ENCODE peak calls at places on chromosomes 5 and 9, in four cellular contexts. S is neuronal stem cell, J is IMR-90, I is mesendoderm. F is an unnamed sample.
A peak's percentile ranks its signal among the peaks of the same experiment; 100 is the strongest.

GRCh38 chr5:106964102-106964501 is 706.6 kb downstream of the EFNA5 start:
- DNase-seq in I (no peak), J (no peak), S (no peak), F (no peak)

GRCh38 chr5:68965926-68966325 is 127.9 kb upstream of the SLC30A5 start:
- DNase-seq in J (no peak), I (no peak), S (no peak), F (no peak)

GRCh38 chr9:130999265-130999623 is 9.7 kb upstream of the LAMC3 start:
- DNase-seq in I (no peak), J (no peak), S (no peak), F (no peak)

GRCh38 chr5:83197326-83197725 is 120.0 kb downstream of the XRCC4 start:
- DNase-seq in J (no peak), I (no peak), S (no peak), F (no peak)

GRCh38 chr5:4206127-4206526 is 610.5 kb downstream of the IRX1 start:
- DNase-seq in S (no peak), I (peak; percentile 70), J (no peak), F (no peak)

GRCh38 chr9:135035781-135036760 is 51.4 kb upstream of the OLFM1 start:
- DNase-seq in S (no peak), I (no peak), J (no peak), F (peak; percentile 9)

GRCh38 chr9:93636667-93637066 is 60.3 kb downstream of the PHF2 start:
- DNase-seq in S (no peak), I (no peak), J (no peak), F (no peak)

GRCh38 chr5:71880531-71880930 is 161.5 kb downstream of the CARTPT start:
- DNase-seq in I (no peak), S (no peak), J (no peak), F (no peak)

GRCh38 chr9:75588808-75589207 is 301.7 kb upstream of the PCSK5 start:
- DNase-seq in J (no peak), I (peak; percentile 24), S (no peak), F (no peak)

GRCh38 chr5:4220016-4220415 is 624.4 kb downstream of the IRX1 start:
- DNase-seq in J (no peak), I (no peak), S (no peak), F (no peak)

GRCh38 chr5:54658014-54658413 is 140.5 kb downstream of the SNX18 start:
- DNase-seq in S (no peak), I (peak; percentile 45), J (peak; percentile 96), F (no peak)

GRCh38 chr5:10524376-10525123 is 39.3 kb upstream of the ANKRD33B start:
- DNase-seq in I (no peak), J (peak; percentile 97), S (no peak), F (no peak)

GRCh38 chr5:29720954-29721353 is 1472.5 kb upstream of the CDH6 start:
- DNase-seq in J (no peak), S (no peak), I (peak; percentile 1), F (no peak)

GRCh38 chr5:36739751-36740221 is 133.4 kb downstream of the SLC1A3 start:
- DNase-seq in S (peak; percentile 73), J (peak; percentile 69), I (peak; percentile 83), F (peak; percentile 82)

GRCh38 chr5:137365126-137365865 is 133.8 kb downstream of the SPOCK1 start:
- DNase-seq in I (no peak), J (no peak), S (no peak), F (no peak)

GRCh38 chr5:143401846-143402463 is 1.5 kb downstream of the NR3C1 start:
- DNase-seq in S (peak; percentile 9), J (peak; percentile 20), I (peak; percentile 59), F (no peak)

DNA sequence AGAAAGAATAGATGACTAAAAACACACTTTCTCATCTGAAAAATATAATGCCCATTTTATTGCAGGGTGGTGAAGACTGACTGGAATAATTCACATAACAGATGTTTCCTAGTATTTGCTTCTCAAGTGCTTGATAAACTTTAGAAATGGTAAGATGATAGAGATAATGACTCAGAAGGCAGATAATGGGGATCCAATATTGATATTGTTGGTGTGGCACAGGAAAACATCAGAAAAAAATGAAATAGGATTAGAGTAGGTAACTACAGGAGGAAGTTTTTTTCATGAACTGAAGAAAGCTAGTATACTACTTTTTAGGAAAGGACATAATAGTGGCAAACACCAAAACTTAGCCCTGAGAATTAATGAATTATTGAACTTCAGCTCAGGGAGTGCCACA is 20.2 kb upstream of the F2RL2 start:
- DNase-seq in S (no peak), I (no peak), J (no peak), F (no peak)
- H2AK5ac ChIP-seq in S (no peak overlapping the region), I (no peak overlapping the region), J (peak overlapping the region; percentile 78), F (no peak overlapping the region)

GRCh38 chr5:172110921-172111873 is 76.8 kb downstream of the STK10 start:
- DNase-seq in I (no peak), S (no peak), J (peak; percentile 56), F (peak; percentile 45)
- H3K18ac ChIP-seq in I (no peak overlapping the region), S (peak overlapping the region; percentile 62), J (peak overlapping the region; percentile 66), F (no peak overlapping the region)

GRCh38 chr9:124278054-124278540 is 20.3 kb downstream of the NEK6 start:
- DNase-seq in S (no peak), I (peak; percentile 82), J (no peak), F (no peak)

GRCh38 chr9:124281934-124282351 is 24.2 kb downstream of the NEK6 start:
- DNase-seq in S (no peak), J (no peak), I (no peak), F (no peak)

GRCh38 chr9:124280176-124280691 is 22.5 kb downstream of the NEK6 start:
- DNase-seq in J (peak; percentile 91), S (no peak), I (no peak), F (no peak)

GRCh38 chr9:124277420-124277819 is 19.7 kb downstream of the NEK6 start:
- DNase-seq in I (peak; percentile 52), S (no peak), J (no peak), F (no peak)

DNA sequence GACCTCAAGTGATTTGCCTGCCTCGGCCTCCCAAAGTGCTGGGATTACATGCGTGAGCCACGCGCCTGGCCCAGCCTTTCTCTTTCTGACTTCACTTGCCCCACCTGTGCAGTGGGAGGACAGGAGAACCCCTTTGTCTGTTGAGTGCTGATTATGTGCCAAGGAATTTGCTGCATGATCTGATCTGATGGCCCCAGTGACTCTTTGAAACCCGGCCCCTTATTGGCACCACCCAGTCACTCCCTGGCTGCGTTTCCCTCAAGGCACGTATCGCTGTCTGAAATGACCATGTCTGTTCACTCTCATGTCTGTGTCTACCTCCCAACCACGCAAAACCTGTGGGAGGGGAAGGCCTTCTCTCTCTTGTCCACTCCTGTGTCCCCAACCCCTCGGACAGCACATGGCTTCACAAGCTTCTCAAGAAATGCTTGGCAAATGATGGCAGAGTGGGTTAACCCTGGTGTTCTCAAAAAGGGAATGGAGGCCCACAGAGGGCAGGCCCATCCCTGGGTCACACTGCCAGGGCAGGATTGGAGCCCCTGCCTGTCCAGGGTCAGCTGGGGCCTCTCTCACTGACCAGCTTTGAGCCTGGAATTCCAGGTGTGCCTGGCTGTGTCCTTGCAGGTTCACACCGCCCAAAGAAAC is 21.9 kb downstream of the NEK6 start:
- DNase-seq in I (no peak), J (no peak), S (no peak), F (no peak)
- H2AK5ac ChIP-seq in I (no peak overlapping the region), J (peak overlapping the region; percentile 97), S (no peak overlapping the region), F (no peak overlapping the region)

GRCh38 chr9:88776717-88777497 is 214.4 kb upstream of the S1PR3 start:
- DNase-seq in J (peak; percentile 87), I (no peak), S (no peak), F (no peak)
- H3K18ac ChIP-seq in J (peak overlapping the region; percentile 95), I (no peak overlapping the region), S (peak overlapping the region; percentile 5), F (no peak overlapping the region)

GRCh38 chr5:124752854-124753720 is 6.6 kb upstream of the ZNF608 start:
- DNase-seq in J (no peak), S (no peak), I (peak; percentile 88), F (no peak)
- H2AK5ac ChIP-seq in J (no peak overlapping the region), S (no peak overlapping the region), I (no peak overlapping the region), F (no peak overlapping the region)

GRCh38 chr5:14191325-14191724 is 48.2 kb downstream of the TRIO start:
- DNase-seq in S (no peak), J (no peak), I (no peak), F (no peak)
- H3K18ac ChIP-seq in S (no peak overlapping the region), J (peak overlapping the region; percentile 96), I (no peak overlapping the region), F (no peak overlapping the region)

GRCh38 chr5:61299254-61299653 is 32.8 kb upstream of the ZSWIM6 start:
- DNase-seq in J (no peak), S (no peak), I (no peak), F (no peak)

GRCh38 chr5:61301820-61302563 is 30.1 kb upstream of the ZSWIM6 start:
- DNase-seq in I (peak; percentile 90), J (peak; percentile 100), S (no peak), F (no peak)

GRCh38 chr5:61298580-61298979 is 33.5 kb upstream of the ZSWIM6 start:
- DNase-seq in S (no peak), J (peak; percentile 89), I (no peak), F (no peak)

GRCh38 chr5:61303348-61303747 is 28.7 kb upstream of the ZSWIM6 start:
- DNase-seq in S (no peak), I (no peak), J (no peak), F (no peak)

GRCh38 chr5:61301345-61301744 is 30.7 kb upstream of the ZSWIM6 start:
- DNase-seq in J (peak; percentile 88), S (no peak), I (peak; percentile 25), F (no peak)
- H2AK5ac ChIP-seq in J (peak overlapping the region; percentile 57), S (no peak overlapping the region), I (no peak overlapping the region), F (no peak overlapping the region)

DNA sequence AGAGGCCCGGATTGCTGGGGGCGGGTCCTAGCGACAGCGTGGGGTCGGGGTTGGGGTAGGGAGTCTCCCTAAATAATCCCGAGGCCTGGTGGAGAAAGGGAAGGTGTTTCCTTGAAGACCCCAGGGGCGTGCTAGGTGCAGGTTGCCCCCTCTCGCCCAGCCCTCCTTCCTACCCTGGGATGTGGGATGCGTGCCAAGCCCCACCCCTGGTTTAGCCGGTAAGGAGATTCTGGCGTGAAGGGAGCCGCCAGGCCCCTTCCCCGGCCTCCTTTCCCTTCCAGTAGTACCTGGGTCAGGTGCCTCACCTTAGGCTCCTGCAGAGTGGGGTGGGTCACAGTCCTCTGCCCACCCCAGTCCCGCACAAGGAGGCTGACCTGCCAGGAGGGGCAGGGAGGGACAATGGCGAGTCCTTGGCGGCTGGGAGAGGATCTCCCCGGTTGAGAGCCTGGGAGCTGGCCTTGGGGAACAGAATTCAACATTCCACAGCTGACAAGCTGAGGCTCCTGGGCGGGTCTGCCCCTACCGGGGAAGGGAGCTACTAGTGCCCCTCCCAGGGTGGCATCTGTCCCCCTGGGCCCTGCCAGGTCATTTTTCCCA is 684 bp downstream of the TSPAN17 start:
- DNase-seq in J (no peak), S (no peak), I (peak; percentile 33), F (no peak)
- H3K18ac ChIP-seq in J (no peak overlapping the region), S (peak overlapping the region; percentile 96), I (peak overlapping the region; percentile 87), F (no peak overlapping the region)

GRCh38 chr9:91919621-91920020 is 30.4 kb downstream of the ROR2 start:
- DNase-seq in J (no peak), I (no peak), S (no peak), F (no peak)
- H2AK5ac ChIP-seq in J (no peak overlapping the region), I (no peak overlapping the region), S (no peak overlapping the region), F (no peak overlapping the region)

GRCh38 chr5:88941581-88941980 is 58.6 kb upstream of the MEF2C start:
- DNase-seq in J (no peak), S (no peak), I (no peak), F (no peak)
- H3K18ac ChIP-seq in J (peak overlapping the region; percentile 39), S (no peak overlapping the region), I (no peak overlapping the region), F (no peak overlapping the region)

F was measured in H9.